ENCODE peak calls at places on chromosome 10, in four cellular contexts. Q is neuronal stem cell, M is fibroblast of lung, A is GM23338. W is an unnamed sample.

GRCh38 chr10:133370026-133370786 is 2.9 kb downstream of the ECHS1 start:
- DNase-seq in Q (no peak), M (no peak), A (no peak), W (no peak)

GRCh38 chr10:112821042-112821441 is 129.0 kb upstream of the TCF7L2 start:
- DNase-seq in Q (no peak), M (no peak), A (no peak), W (no peak)

GRCh38 chr10:103706760-103707159 is 148.6 kb downstream of the SH3PXD2A start:
- DNase-seq in Q (no peak), M (no peak), A (peak; percentile 40), W (no peak)

GRCh38 chr10:43775379-43775778 is 126.7 kb upstream of the ZNF32 start:
- DNase-seq in Q (no peak), M (no peak), A (no peak), W (no peak)

GRCh38 chr10:65265451-65265954 is 1660.3 kb upstream of the LRRTM3 start:
- DNase-seq in Q (no peak), M (peak; percentile 55), A (no peak), W (no peak)

GRCh38 chr10:86374664-86375063 is 8.1 kb upstream of the GRID1 start:
- DNase-seq in Q (no peak), M (no peak), A (no peak), W (no peak)

GRCh38 chr10:49362596-49363260 is 33.2 kb downstream of the DRGX start:
- DNase-seq in Q (no peak), M (no peak), A (no peak), W (no peak)

GRCh38 chr10:4944751-4945280 is 18.4 kb upstream of the AKR1C1 start:
- DNase-seq in Q (no peak), M (no peak), A (peak; percentile 52), W (no peak)

GRCh38 chr10:13536674-13537366 is 8.0 kb upstream of the BEND7 start:
- DNase-seq in Q (peak; percentile 57), M (peak; percentile 34), A (peak; percentile 94), W (peak; percentile 63)

GRCh38 chr10:117226813-117227451 is 14.0 kb upstream of the SLC18A2 start:
- DNase-seq in Q (no peak), M (no peak), A (peak; percentile 89), W (peak; percentile 84)

GRCh38 chr10:86899670-86900276 is 57.6 kb downstream of the MMRN2 start:
- DNase-seq in Q (peak; percentile 54), M (peak; percentile 80), A (peak; percentile 84), W (peak; percentile 49)

GRCh38 chr10:98106531-98106930 is 27.9 kb upstream of the R3HCC1L start:
- DNase-seq in Q (no peak), M (no peak), A (no peak), W (no peak)

GRCh38 chr10:13658864-13659685 is 72.3 kb downstream of the PRPF18 start:
- DNase-seq in Q (no peak), M (no peak), A (no peak), W (no peak)

GRCh38 chr10:46312953-46313352 is 26.2 kb downstream of the ANTXRL start:
- DNase-seq in Q (no peak), M (no peak), A (no peak), W (no peak)

GRCh38 chr10:106111241-106111640 is 1053.3 kb downstream of the SORCS1 start:
- DNase-seq in Q (no peak), M (no peak), A (no peak), W (no peak)

GRCh38 chr10:132563485-132564248 is 26.1 kb downstream of the INPP5A start:
- DNase-seq in Q (no peak), M (no peak), A (peak; percentile 39), W (peak; percentile 84)

GRCh38 chr10:10418397-10418796 is 599.3 kb upstream of the CELF2 start:
- DNase-seq in Q (no peak), M (no peak), A (peak; percentile 1), W (peak; percentile 43)

GRCh38 chr10:102546606-102547310 is 43.0 kb downstream of the SUFU start:
- DNase-seq in Q (no peak), M (peak; percentile 65), A (no peak), W (no peak)

GRCh38 chr10:90352288-90352687 is 505.6 kb downstream of the HTR7 start:
- DNase-seq in Q (no peak), M (peak; percentile 9), A (peak; percentile 20), W (no peak)

GRCh38 chr10:29392376-29393021 is 103.6 kb downstream of the LYZL1 start:
- DNase-seq in Q (peak; percentile 32), M (peak; percentile 51), A (peak; percentile 82), W (peak; percentile 67)

GRCh38 chr10:102865620-102866019 is 3.6 kb upstream of the AS3MT start:
- DNase-seq in Q (no peak), M (no peak), A (no peak), W (no peak)

GRCh38 chr10:34343764-34344163 is 471.3 kb downstream of the PARD3 start:
- DNase-seq in Q (no peak), M (peak; percentile 45), A (no peak), W (no peak)

GRCh38 chr10:60958892-60959601 is 15.1 kb upstream of the RHOBTB1 start:
- DNase-seq in Q (no peak), M (peak; percentile 51), A (no peak), W (no peak)

GRCh38 chr10:103197177-103197576 is 4.1 kb upstream of the NT5C2 start:
- DNase-seq in Q (no peak), M (peak; percentile 57), A (no peak), W (peak; percentile 31)

GRCh38 chr10:129766611-129767550 is 197.2 kb downstream of the EBF3 start:
- DNase-seq in Q (no peak), M (no peak), A (no peak), W (no peak)

GRCh38 chr10:86733260-86733671 is 23.2 kb upstream of the BMPR1A start:
- DNase-seq in Q (no peak), M (peak; percentile 48), A (no peak), W (no peak)

GRCh38 chr10:67696029-67696428 is at the start of gene CTNNA3:
- DNase-seq in Q (no peak), M (no peak), A (no peak), W (no peak)
- H3K4me3 ChIP-seq in Q (no peak within 1 kb of the TSS), M (no peak within 1 kb of the TSS), A (no peak within 1 kb of the TSS), W (peak within 1 kb of the TSS; percentile 18)

GRCh38 chr10:75600833-75601232 is 169.4 kb downstream of the LRMDA start:
- DNase-seq in Q (no peak), M (no peak), A (no peak), W (no peak)
- H3K4me2 ChIP-seq in Q (no peak overlapping the region), M (no peak overlapping the region), A (no peak overlapping the region), W (no peak overlapping the region)

GRCh38 chr10:63501954-63502353 is 19.2 kb upstream of the REEP3 start:
- DNase-seq in Q (no peak), M (no peak), A (no peak), W (no peak)
- H2AFZ ChIP-seq in Q (no peak overlapping the region), M (no peak overlapping the region), A (no peak overlapping the region), W (no peak overlapping the region)

GRCh38 chr10:22720667-22721066 is 6.3 kb upstream of the PIP4K2A start:
- DNase-seq in Q (no peak), M (no peak), A (no peak), W (no peak)

GRCh38 chr10:22722770-22723169 is 8.4 kb upstream of the PIP4K2A start:
- DNase-seq in Q (no peak), M (no peak), A (no peak), W (no peak)

GRCh38 chr10:22723783-22724182 is 9.4 kb upstream of the PIP4K2A start:
- DNase-seq in Q (no peak), M (no peak), A (no peak), W (no peak)

GRCh38 chr10:22724773-22725172 is 10.4 kb upstream of the PIP4K2A start:
- DNase-seq in Q (no peak), M (no peak), A (no peak), W (no peak)

DNA sequence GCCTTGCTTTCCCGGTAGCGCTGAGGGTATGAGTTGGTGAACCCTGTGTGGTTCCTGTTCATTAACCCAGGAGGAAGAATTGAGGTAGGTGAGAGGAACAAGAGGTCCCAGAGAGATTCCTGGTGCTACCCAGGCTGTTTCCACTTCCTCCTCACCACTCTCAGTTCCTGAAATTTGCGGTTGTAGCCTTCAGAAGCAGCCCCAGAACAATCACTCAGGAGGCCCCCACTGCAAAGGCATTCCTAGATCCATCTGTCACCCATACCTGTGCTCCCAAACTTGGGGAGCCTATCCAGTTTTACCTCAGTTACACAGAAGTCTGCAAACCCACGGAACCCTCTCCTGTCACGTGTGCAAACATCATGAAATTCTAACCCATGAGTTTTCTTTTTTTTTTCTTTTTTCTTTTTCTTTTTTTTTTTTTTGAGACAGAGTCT is 9.0 kb upstream of the PIP4K2A start:
- DNase-seq in Q (no peak), M (no peak), A (no peak), W (peak; percentile 78)
- H3K4me3 ChIP-seq in Q (no peak overlapping the region), M (no peak overlapping the region), A (no peak overlapping the region), W (no peak overlapping the region)

GRCh38 chr10:1635340-1635739 is 102.0 kb downstream of the ADARB2 start:
- DNase-seq in Q (no peak), M (no peak), A (peak; percentile 38), W (no peak)
- H3K4me2 ChIP-seq in Q (no peak overlapping the region), M (no peak overlapping the region), A (no peak overlapping the region), W (no peak overlapping the region)

GRCh38 chr10:127715249-127715648 is 21.7 kb upstream of the FOXI2 start:
- DNase-seq in Q (no peak), M (no peak), A (peak; percentile 23), W (no peak)
- H2AFZ ChIP-seq in Q (no peak overlapping the region), M (no peak overlapping the region), A (no peak overlapping the region), W (no peak overlapping the region)

GRCh38 chr10:94343159-94343558 is 19.6 kb downstream of the NOC3L start:
- DNase-seq in Q (no peak), M (peak; percentile 13), A (no peak), W (no peak)
- H3K4me3 ChIP-seq in Q (no peak overlapping the region), M (no peak overlapping the region), A (no peak overlapping the region), W (no peak overlapping the region)

GRCh38 chr10:119735451-119735850 is 9.6 kb downstream of the INPP5F start:
- DNase-seq in Q (no peak), M (no peak), A (peak; percentile 32), W (no peak)
- H3K4me2 ChIP-seq in Q (no peak overlapping the region), M (no peak overlapping the region), A (peak overlapping the region; percentile 33), W (no peak overlapping the region)

W was measured in Karpas-422.